ENCODE peak calls at places on chromosome 5, in eight cellular contexts. V is stimulated activated CD4-positive, alpha-beta T cell treated with anti-CD3 and anti-CD28 coated beads, Interleukin-1b, Interleukin-23, amount 100 ng/mL, for 48 hours; R is SK-N-SH; W is cerebellum; S is stimulated activated effector memory CD8-positive, alpha-beta T cell treated with anti-CD3 and anti-CD28 coated beads, Interleukin-12 subunit alpha, Interleukin-12 subunit beta, amount 100 ng/mL, for 72 hours; B is effector memory CD4-positive, alpha-beta T cell; E is AG08395; Q is ELF-1. I is an unnamed sample.

GRCh38 chr5:17723876-17724275 is 89.6 kb downstream of the TAF11L14 start:
- DNase-seq in B (no peak), R (no peak), V (no peak), Q (no peak), S (no peak), W (no peak), E (no peak), I (no peak)

GRCh38 chr5:160547872-160548271 is 126.2 kb downstream of the PTTG1 start:
- DNase-seq in B (no peak), S (no peak), E (no peak), R (no peak), V (no peak), Q (no peak), W (no peak), I (no peak)

GRCh38 chr5:42021119-42021518 is 96.0 kb downstream of the FBXO4 start:
- DNase-seq in W (no peak), Q (no peak), V (no peak), E (peak), B (no peak), S (no peak), R (no peak), I (no peak)

GRCh38 chr5:33824516-33825195 is 67.1 kb downstream of the ADAMTS12 start:
- DNase-seq in W (no peak), S (no peak), E (peak), B (no peak), V (no peak), R (no peak), Q (no peak), I (peak)

GRCh38 chr5:56440871-56441740 is 208.0 kb upstream of the ANKRD55 start:
- DNase-seq in B (no peak), S (no peak), V (no peak), Q (no peak), W (no peak), E (peak), R (no peak), I (peak)

GRCh38 chr5:132007399-132008162 is 3.9 kb downstream of the ACSL6 start:
- DNase-seq in B (peak), Q (peak), R (peak), S (peak), W (peak), V (peak), E (peak), I (peak)

GRCh38 chr5:8905021-8905420 is 640.9 kb downstream of the SEMA5A start:
- DNase-seq in W (no peak), Q (no peak), E (peak), R (no peak), S (no peak), B (no peak), V (no peak), I (no peak)

GRCh38 chr5:131323378-131323777 is 59.5 kb downstream of the CDC42SE2 start:
- DNase-seq in S (no peak), B (no peak), E (no peak), W (no peak), V (no peak), Q (no peak), R (no peak), I (no peak)

I was measured in OCI-M1.